ENCODE peak calls at places on chromosomes 13 and 19, in five cellular contexts. M is heart right ventricle; E is iPS DF 6.9; H is CD8-positive, alpha-beta memory T cell; J is aorta. Z is an unnamed sample.

GRCh38 chr13:37681295-37682032 is 82.9 kb upstream of the POSTN start:
- DNase-seq in M (no peak), J (no peak), E (no peak), H (no peak), Z (no peak)

GRCh38 chr19:34317311-34317927 is 47.6 kb upstream of the GPI start:
- DNase-seq in E (no peak), J (no peak), H (peak; percentile 8), M (peak; percentile 33), Z (no peak)

GRCh38 chr13:37118002-37118401 is 12.5 kb upstream of the CSNK1A1L start:
- DNase-seq in H (no peak), E (no peak), M (peak; percentile 60), J (no peak), Z (no peak)

GRCh38 chr19:14517840-14518505 is at the start of gene DNAJB1:
- DNase-seq in M (peak; percentile 83), H (peak; percentile 55), E (no peak), J (peak; percentile 90), Z (peak; percentile 77)

GRCh38 chr19:49954092-49954825 is 6.7 kb downstream of the SIGLEC11 start:
- DNase-seq in H (no peak), E (no peak), M (no peak), J (peak; percentile 49), Z (no peak)

GRCh38 chr19:3983936-3984583 is 1.2 kb downstream of the EEF2 start:
- DNase-seq in E (no peak), H (no peak), J (peak; percentile 60), M (no peak), Z (no peak)

GRCh38 chr19:38735257-38735686 is 9.0 kb downstream of the CAPN12 start:
- DNase-seq in J (peak; percentile 41), E (no peak), H (peak; percentile 39), M (peak; percentile 17), Z (no peak)

GRCh38 chr13:59337070-59337469 is 826.7 kb downstream of the DIAPH3 start:
- DNase-seq in J (no peak), E (no peak), H (no peak), M (peak; percentile 28), Z (no peak)

GRCh38 chr13:44932850-44933251 is 56.4 kb downstream of the NUFIP1 start:
- DNase-seq in J (peak; percentile 62), E (no peak), M (peak; percentile 31), H (no peak), Z (no peak)

GRCh38 chr13:77398825-77399620 is 72.1 kb upstream of the MYCBP2 start:
- DNase-seq in M (no peak), H (no peak), J (no peak), E (no peak), Z (no peak)

GRCh38 chr19:45556835-45557234 is 27.8 kb downstream of the OPA3 start:
- DNase-seq in H (no peak), J (no peak), M (peak; percentile 28), E (no peak), Z (no peak)

GRCh38 chr13:28754698-28755545 is 36.2 kb upstream of the SLC46A3 start:
- DNase-seq in J (no peak), M (peak; percentile 71), E (no peak), H (no peak), Z (no peak)

GRCh38 chr13:27504126-27504525 is 53.8 kb upstream of the MTIF3 start:
- DNase-seq in E (no peak), J (no peak), H (no peak), M (no peak), Z (peak; percentile 52)

GRCh38 chr13:47188802-47189201 is 291.9 kb upstream of the HTR2A start:
- DNase-seq in H (no peak), J (no peak), E (no peak), M (no peak), Z (no peak)

GRCh38 chr19:35731353-35731752 is 10.9 kb downstream of the IGFLR1 start:
- DNase-seq in M (no peak), J (no peak), E (no peak), H (no peak), Z (no peak)

GRCh38 chr19:50300814-50301606 is 28.2 kb downstream of the KCNC3 start:
- DNase-seq in H (no peak), J (no peak), M (no peak), E (no peak), Z (no peak)

GRCh38 chr19:58047672-58048071 is 11.4 kb upstream of the ZNF135 start:
- DNase-seq in M (no peak), J (no peak), E (no peak), H (no peak), Z (no peak)

GRCh38 chr13:90533866-90534265 is 813.6 kb upstream of the MIR17HG start:
- DNase-seq in J (no peak), M (no peak), E (no peak), H (no peak), Z (no peak)

GRCh38 chr13:107518292-107518691 is 697.0 kb downstream of the LIG4 start:
- DNase-seq in M (no peak), H (no peak), J (no peak), E (no peak), Z (no peak)

GRCh38 chr13:77860621-77861020 is 58.0 kb downstream of the EDNRB start:
- DNase-seq in E (no peak), J (no peak), H (no peak), M (no peak), Z (no peak)

GRCh38 chr13:107379398-107380155 is 811.6 kb upstream of the ARGLU1 start:
- DNase-seq in E (no peak), J (no peak), M (no peak), H (no peak), Z (no peak)

GRCh38 chr19:50492303-50493052 is 15.8 kb upstream of the GARIN5A start:
- DNase-seq in M (no peak), E (no peak), J (peak; percentile 48), H (no peak), Z (no peak)

GRCh38 chr13:43009506-43009905 is 13.9 kb upstream of the DNAJC15 start:
- DNase-seq in M (no peak), J (no peak), H (no peak), E (no peak), Z (no peak)

GRCh38 chr13:105878119-105878518 is 657.3 kb downstream of the EFNB2 start:
- DNase-seq in E (no peak), H (no peak), M (no peak), J (no peak), Z (no peak)

GRCh38 chr13:51913421-51914136 is 51.8 kb downstream of the CCDC70 start:
- DNase-seq in J (no peak), E (no peak), H (no peak), M (peak; percentile 12), Z (no peak)

GRCh38 chr19:1214299-1214861 is 8.8 kb downstream of the STK11 start:
- DNase-seq in E (no peak), M (no peak), H (no peak), J (no peak), Z (no peak)
- H3K4me3 ChIP-seq in E (no peak overlapping the region), M (peak overlapping the region; percentile 8), H (no peak overlapping the region), J (no peak overlapping the region), Z (no peak overlapping the region)

GRCh38 chr19:19429361-19429760 is 23.9 kb downstream of the GATAD2A start:
- DNase-seq in M (no peak), H (no peak), E (no peak), J (no peak), Z (no peak)

GRCh38 chr19:19434483-19435045 is 29.1 kb downstream of the GATAD2A start:
- DNase-seq in E (no peak), M (peak; percentile 66), H (no peak), J (no peak), Z (peak; percentile 80)

GRCh38 chr19:19436137-19436691 is 30.7 kb downstream of the GATAD2A start:
- DNase-seq in J (no peak), E (no peak), H (no peak), M (no peak), Z (no peak)

GRCh38 chr19:19433666-19434213 is 28.3 kb downstream of the GATAD2A start:
- DNase-seq in E (no peak), J (no peak), H (no peak), M (no peak), Z (no peak)

DNA sequence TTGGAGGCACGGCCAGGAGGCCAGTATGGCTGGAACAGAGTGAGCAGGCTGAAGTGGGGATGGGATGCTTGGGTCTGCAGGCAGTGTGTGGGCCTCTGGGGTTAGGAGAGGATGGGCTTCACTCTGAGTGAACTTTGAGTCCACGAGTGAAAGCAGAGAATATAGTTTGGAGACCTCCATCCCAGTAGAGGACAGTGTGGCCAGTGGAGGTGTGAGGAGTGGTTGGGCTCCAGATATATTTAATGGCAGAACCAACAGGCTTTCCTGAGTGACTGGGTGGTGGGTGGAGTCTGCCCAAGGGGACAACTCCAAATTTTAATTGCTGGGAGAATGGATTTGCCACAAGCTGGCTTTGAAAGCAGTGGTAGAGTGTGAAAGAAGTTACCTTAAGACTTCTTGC is 27.3 kb downstream of the GATAD2A start:
- DNase-seq in H (no peak), J (no peak), M (no peak), E (no peak), Z (no peak)
- H3K4me1 ChIP-seq in H (peaks cover 50% of the 10 kb centered on the region), J (no peaks in the 10 kb centered on the region), M (peaks cover 74% of the 10 kb centered on the region), E (no peaks in the 10 kb centered on the region), Z (no peaks in the 10 kb centered on the region)

GRCh38 chr19:18945297-18945696 is 4.3 kb upstream of the HOMER3 start:
- DNase-seq in J (no peak), M (no peak), H (no peak), E (no peak), Z (no peak)

GRCh38 chr19:18948976-18949356 is 7.9 kb upstream of the HOMER3 start:
- DNase-seq in E (no peak), J (no peak), H (no peak), M (no peak), Z (no peak)

GRCh38 chr19:18946335-18946734 is 5.3 kb upstream of the HOMER3 start:
- DNase-seq in J (no peak), E (no peak), H (no peak), M (no peak), Z (no peak)

GRCh38 chr19:18948075-18948975 is 7.3 kb upstream of the HOMER3 start:
- DNase-seq in J (no peak), E (no peak), M (no peak), H (no peak), Z (no peak)

GRCh38 chr19:18946918-18947317 is 5.9 kb upstream of the HOMER3 start:
- DNase-seq in E (no peak), H (no peak), M (no peak), J (no peak), Z (no peak)
- H3K4me3 ChIP-seq in E (no peak overlapping the region), H (no peak overlapping the region), M (no peak overlapping the region), J (no peak overlapping the region), Z (no peak overlapping the region)

DNA sequence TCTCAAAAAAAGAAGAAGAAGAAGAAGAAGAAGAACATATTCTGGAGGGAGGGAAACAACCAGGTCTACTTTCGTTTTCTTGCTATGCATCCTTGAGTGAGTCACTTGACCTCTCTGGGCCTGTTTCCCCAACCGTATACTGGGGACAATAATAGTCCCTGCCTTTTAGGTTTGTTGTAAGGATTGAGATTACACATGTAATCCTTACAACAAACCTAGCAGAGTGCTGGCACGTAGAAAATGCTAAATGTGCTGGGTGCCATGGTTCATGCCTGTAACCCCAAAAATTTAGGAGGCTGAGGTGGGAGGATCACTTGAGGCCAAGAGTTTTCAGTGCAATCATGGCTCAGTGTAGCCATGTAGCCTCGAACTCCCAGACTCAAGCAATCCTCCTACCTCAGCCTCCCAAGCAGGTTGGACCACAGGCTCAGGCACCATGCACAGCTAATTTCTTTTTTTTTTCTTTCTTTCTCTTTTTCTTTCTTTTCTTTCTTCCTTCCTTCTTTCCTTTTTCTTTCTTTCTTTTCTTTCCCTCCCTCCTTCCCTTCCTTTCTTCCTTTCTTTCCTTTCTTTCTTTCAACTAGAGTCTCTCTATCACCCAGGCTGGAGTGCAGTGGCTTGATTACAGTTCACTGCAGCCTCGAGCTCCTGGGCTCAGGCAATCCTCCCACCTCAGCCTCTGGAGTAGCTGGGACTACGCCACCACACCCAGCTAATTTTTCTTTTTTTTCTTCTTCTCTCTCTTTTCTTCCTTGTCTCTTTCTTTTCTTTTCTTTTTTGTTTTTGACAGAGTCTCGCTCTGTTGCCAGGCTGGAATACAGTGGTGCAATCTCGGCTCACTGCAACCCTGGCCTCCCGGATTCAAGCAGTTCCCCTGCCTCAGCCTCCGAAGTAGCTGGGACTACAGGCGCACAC is 7.0 kb downstream of the IER2 start:
- DNase-seq in H (no peak), J (no peak), E (no peak), M (no peak), Z (no peak)
- H3K4me1 ChIP-seq in H (peaks cover 52% of the 10 kb centered on the region), J (no peaks in the 10 kb centered on the region), E (peaks cover 2% of the 10 kb centered on the region), M (peaks cover 36% of the 10 kb centered on the region), Z (peaks cover 34% of the 10 kb centered on the region)

Z was measured in right atrium auricular region.